ENCODE peak calls at places on chromosomes 3 and 15, in ten cellular contexts. I is KBM-7; D is posterior vena cava; S is globus pallidus; Q is substantia nigra; O is activated CD8-positive, alpha-beta T cell treated with anti-CD3 and anti-CD28 coated beads for 36 hours; X is NAMALWA; J is retina; B is stimulated activated CD4-positive, alpha-beta T cell treated with anti-CD3 and anti-CD28 coated beads, Interleukin-15, amount 100 ng/mL, for 1 hour; V is cardiac muscle cell. R is an unnamed sample.

GRCh38 chr3:106085998-106086397 is 217.2 kb upstream of the CBLB start:
- DNase-seq in I (no peak), D (no peak), S (no peak), Q (no peak), O (no peak), X (no peak), J (no peak), B (no peak), V (peak; percentile 9), R (no peak)

GRCh38 chr3:58488962-58489361 is 2.9 kb upstream of the KCTD6 start:
- DNase-seq in I (no peak), D (no peak), S (no peak), Q (no peak), O (no peak), X (no peak), J (no peak), B (no peak), V (no peak), R (no peak)

GRCh38 chr3:107911337-107912000 is 179.4 kb downstream of the CD47 start:
- DNase-seq in I (no peak), D (no peak), S (no peak), Q (no peak), O (peak; percentile 13), X (no peak), J (no peak), B (no peak), V (no peak), R (no peak)

GRCh38 chr3:137769321-137770065 is 5.4 kb downstream of the SOX14 start:
- DNase-seq in I (no peak), D (no peak), S (no peak), Q (no peak), O (no peak), X (no peak), J (peak; percentile 55), B (no peak), V (no peak), R (no peak)

GRCh38 chr3:168678730-168679129 is 583.0 kb upstream of the GOLIM4 start:
- DNase-seq in I (no peak), D (no peak), S (no peak), Q (no peak), O (no peak), X (no peak), J (no peak), B (no peak), V (no peak), R (no peak)

GRCh38 chr15:63501256-63502089 is 2.9 kb upstream of the USP3 start:
- DNase-seq in I (no peak), D (peak; percentile 96), S (peak; percentile 60), Q (peak; percentile 27), O (peak; percentile 57), X (no peak), J (no peak), B (no peak), V (peak; percentile 97), R (no peak)

GRCh38 chr15:79682285-79682684 is 214.5 kb downstream of the MTHFS start:
- DNase-seq in I (no peak), D (peak; percentile 89), S (peak; percentile 9), Q (peak; percentile 1), O (no peak), X (no peak), J (no peak), B (no peak), V (peak; percentile 84), R (no peak)

GRCh38 chr3:135267487-135267886 is 472.4 kb downstream of the EPHB1 start:
- DNase-seq in I (no peak), D (no peak), S (no peak), Q (no peak), O (no peak), X (no peak), J (no peak), B (no peak), V (no peak), R (no peak)

GRCh38 chr3:49772703-49773102 is 13.6 kb downstream of the IP6K1 start:
- DNase-seq in I (no peak), D (no peak), S (no peak), Q (no peak), O (no peak), X (no peak), J (no peak), B (no peak), V (no peak), R (no peak)

GRCh38 chr15:40242216-40242599 is 3.3 kb downstream of the PAK6 start:
- DNase-seq in I (no peak), D (no peak), S (no peak), Q (no peak), O (no peak), X (no peak), J (no peak), B (no peak), V (no peak), R (no peak)

GRCh38 chr15:65577129-65577996 is 33.6 kb downstream of the INTS14 start:
- DNase-seq in I (peak; percentile 50), D (no peak), S (no peak), Q (no peak), O (no peak), X (peak; percentile 15), J (no peak), B (no peak), V (peak; percentile 5), R (no peak)

GRCh38 chr3:121658716-121659435 is 1.8 kb downstream of the HCLS1 start:
- DNase-seq in I (no peak), D (no peak), S (no peak), Q (no peak), O (no peak), X (no peak), J (no peak), B (no peak), V (no peak), R (no peak)

R was measured in CD4-positive, alpha-beta memory T cell.